ENCODE peak calls at places on chromosomes 3 and 15, in eight cellular contexts. O is ovary, F is HCT116, S is A549, R is sigmoid colon, N is stomach, V is IMR-90, T is body of pancreas. Q is an unnamed sample. For H3K4me1, the result is how much of the 10 kb centered on the place peaks cover.

GRCh38 chr3:193507566-193507965 is 47.1 kb downstream of the ATP13A4 start:
- DNase-seq in T (no peak), O (no peak), S (no peak), N (no peak), V (no peak), R (no peak), F (no peak), Q (no peak)

GRCh38 chr3:52827441-52827840 is 3.0 kb downstream of the ITIH4 start:
- DNase-seq in R (no peak), V (peak), F (no peak), S (no peak), N (no peak), O (no peak), T (no peak), Q (no peak)

GRCh38 chr15:31387101-31387482 is 60.5 kb downstream of the KLF13 start:
- DNase-seq in N (no peak), O (no peak), F (no peak), T (no peak), R (no peak), S (no peak), V (no peak), Q (no peak)

GRCh38 chr3:151926956-151927355 is 53.5 kb downstream of the SUCNR1 start:
- DNase-seq in V (peak), O (no peak), T (no peak), S (peak), N (no peak), F (no peak), R (no peak), Q (no peak)

GRCh38 chr3:101261506-101261905 is 58.9 kb downstream of the IMPG2 start:
- DNase-seq in T (no peak), R (no peak), F (no peak), N (no peak), V (peak), O (no peak), S (no peak), Q (no peak)

GRCh38 chr3:94568041-94568440 is 505.2 kb downstream of the NSUN3 start:
- DNase-seq in S (no peak), T (no peak), N (no peak), V (no peak), F (no peak), R (no peak), O (no peak), Q (no peak)

GRCh38 chr3:172987268-172987667 is 153.8 kb downstream of the SPATA16 start:
- DNase-seq in V (no peak), R (no peak), O (no peak), S (no peak), T (no peak), F (peak), N (no peak), Q (peak)

GRCh38 chr3:122364508-122364907 is 18.5 kb downstream of the MIX23 start:
- DNase-seq in T (no peak), S (no peak), N (no peak), R (no peak), F (no peak), V (no peak), O (no peak), Q (no peak)

GRCh38 chr3:175426805-175427204 is 567.7 kb downstream of the NAALADL2 start:
- DNase-seq in V (peak), O (no peak), R (no peak), N (no peak), F (no peak), T (no peak), S (no peak), Q (no peak)

GRCh38 chr3:65828706-65829105 is 210.0 kb downstream of the MAGI1 start:
- DNase-seq in O (no peak), V (peak), N (no peak), T (no peak), S (no peak), R (no peak), F (no peak), Q (no peak)

GRCh38 chr3:12267380-12268030 is 21.4 kb upstream of the PPARG start:
- DNase-seq in R (no peak), N (no peak), T (no peak), S (no peak), F (no peak), O (no peak), V (no peak), Q (no peak)

GRCh38 chr3:192883512-192883911 is 34.1 kb downstream of the MB21D2 start:
- DNase-seq in V (peak), T (no peak), S (no peak), F (no peak), R (no peak), N (no peak), O (no peak), Q (no peak)

GRCh38 chr3:118187221-118187620 is 847.4 kb downstream of the IGSF11 start:
- DNase-seq in O (no peak), N (no peak), F (no peak), V (no peak), R (no peak), T (no peak), S (no peak), Q (no peak)

GRCh38 chr3:181739628-181740027 is 27.9 kb downstream of the SOX2 start:
- DNase-seq in N (no peak), S (no peak), V (no peak), T (no peak), R (no peak), F (peak), O (no peak), Q (peak)

GRCh38 chr3:42733501-42734262 is 31.1 kb upstream of the HHATL start:
- DNase-seq in T (no peak), S (no peak), O (peak), R (peak), V (no peak), N (no peak), F (no peak), Q (peak)

GRCh38 chr3:197589545-197589944 is 33.8 kb upstream of the BDH1 start:
- DNase-seq in F (no peak), T (no peak), S (no peak), R (no peak), N (no peak), V (no peak), O (no peak), Q (no peak)

GRCh38 chr3:109028753-109029152 is 75.1 kb upstream of the GUCA1C start:
- DNase-seq in O (no peak), V (no peak), R (no peak), T (no peak), N (no peak), F (no peak), S (no peak), Q (no peak)

GRCh38 chr15:66646308-66646707 is 55.7 kb upstream of the SMAD6 start:
- DNase-seq in T (no peak), S (no peak), R (no peak), O (no peak), V (no peak), N (no peak), F (no peak), Q (no peak)

GRCh38 chr3:123632161-123632655 is 47.4 kb upstream of the HACD2 start:
- DNase-seq in F (no peak), S (no peak), O (peak), T (no peak), N (no peak), R (peak), V (peak), Q (peak)

GRCh38 chr3:65439641-65440040 is 599.1 kb downstream of the MAGI1 start:
- DNase-seq in O (no peak), S (peak), F (peak), T (peak), V (peak), R (peak), N (peak), Q (peak)

GRCh38 chr3:49871536-49872157 is 1.9 kb upstream of the CAMKV start:
- DNase-seq in O (no peak), V (no peak), N (no peak), T (no peak), R (no peak), S (no peak), F (no peak), Q (no peak)

GRCh38 chr15:71294636-71295241 is 179.5 kb downstream of the THSD4 start:
- DNase-seq in S (peak), T (no peak), R (no peak), O (no peak), F (peak), V (peak), N (no peak), Q (no peak)

GRCh38 chr3:48960841-48961413 is 29.1 kb upstream of the P4HTM start:
- DNase-seq in O (no peak), V (no peak), S (no peak), R (no peak), T (no peak), F (no peak), N (no peak), Q (no peak)

GRCh38 chr15:98714906-98715305 is 66.6 kb downstream of the IGF1R start:
- DNase-seq in N (no peak), F (no peak), O (no peak), T (no peak), V (no peak), S (no peak), R (no peak), Q (no peak)

GRCh38 chr3:62184559-62184958 is 188.8 kb downstream of the FEZF2 start:
- DNase-seq in N (no peak), O (peak), V (no peak), T (no peak), F (no peak), R (no peak), S (no peak), Q (peak)

GRCh38 chr15:99578809-99579208 is 13.0 kb downstream of the MEF2A start:
- DNase-seq in S (no peak), F (no peak), V (no peak), T (no peak), N (no peak), O (no peak), R (no peak), Q (no peak)

GRCh38 chr15:90362936-90363212 is 10.8 kb downstream of the ZNF774 start:
- DNase-seq in O (peak), F (no peak), V (peak), S (no peak), R (peak), N (no peak), T (no peak), Q (no peak)

GRCh38 chr15:67085818-67086649 is 20.6 kb downstream of the SMAD3 start:
- DNase-seq in R (no peak), N (no peak), T (no peak), O (no peak), S (no peak), V (peak), F (no peak), Q (no peak)

GRCh38 chr3:104347281-104347680 is 1019.4 kb upstream of the ALCAM start:
- DNase-seq in T (no peak), R (no peak), S (no peak), V (no peak), F (no peak), N (no peak), O (no peak), Q (no peak)

GRCh38 chr3:193812791-193813505 is 219.9 kb downstream of the OPA1 start:
- DNase-seq in T (peak), R (peak), S (no peak), O (no peak), F (no peak), V (no peak), N (no peak), Q (no peak)

GRCh38 chr3:113668015-113668414 is 28.4 kb downstream of the USF3 start:
- DNase-seq in V (peak), R (no peak), O (no peak), T (no peak), S (no peak), F (no peak), N (no peak), Q (no peak)

GRCh38 chr3:194272861-194273266 is 78.3 kb downstream of the CPN2 start:
- DNase-seq in V (no peak), S (no peak), O (peak), F (no peak), T (no peak), N (no peak), R (peak), Q (peak)

GRCh38 chr3:27451261-27451660 is 32.9 kb downstream of the SLC4A7 start:
- DNase-seq in V (peak), F (no peak), S (no peak), N (no peak), T (no peak), R (no peak), O (no peak), Q (no peak)

GRCh38 chr15:78206326-78207109 is 27.8 kb downstream of the ACSBG1 start:
- DNase-seq in R (no peak), N (peak), F (no peak), S (no peak), T (peak), O (no peak), V (peak), Q (peak)

GRCh38 chr3:16033889-16034687 is 140.4 kb upstream of the GALNT15 start:
- DNase-seq in R (no peak), O (no peak), V (peak), S (no peak), F (no peak), N (no peak), T (no peak), Q (no peak)

GRCh38 chr3:99866167-99866810 is 48.6 kb downstream of the CMSS1 start:
- DNase-seq in R (no peak), F (no peak), T (no peak), S (no peak), V (peak), O (no peak), N (no peak), Q (no peak)

GRCh38 chr15:95262866-95263564 is 1031.7 kb downstream of the MCTP2 start:
- DNase-seq in S (no peak), O (no peak), F (no peak), T (no peak), V (peak), R (no peak), N (no peak), Q (no peak)
- TF ChIP-seq POLR2A in S (no peak), O (no peak), F (no peak), T (no peak), V (no peak), R (no peak), N (no peak), Q (no peak)

GRCh38 chr3:141412087-141412935 is 44.0 kb downstream of the ZBTB38 start:
- DNase-seq in S (peak), T (peak), O (peak), R (peak), V (peak), F (no peak), N (peak), Q (peak)
- H3K4me3 ChIP-seq in S (peak), T (no peak), O (peak), R (peak), V (no peak), F (no peak), N (peak), Q (no peak)

GRCh38 chr15:73986055-73986775 is 5.9 kb downstream of the STOML1 start:
- DNase-seq in V (no peak), R (no peak), S (no peak), N (no peak), T (no peak), F (no peak), O (no peak), Q (no peak)
- H3K4me1 ChIP-seq in V (half or more), R (half or more), S (under half), N (half or more), T (half or more), F (under half), O (under half), Q (half or more)

DNA sequence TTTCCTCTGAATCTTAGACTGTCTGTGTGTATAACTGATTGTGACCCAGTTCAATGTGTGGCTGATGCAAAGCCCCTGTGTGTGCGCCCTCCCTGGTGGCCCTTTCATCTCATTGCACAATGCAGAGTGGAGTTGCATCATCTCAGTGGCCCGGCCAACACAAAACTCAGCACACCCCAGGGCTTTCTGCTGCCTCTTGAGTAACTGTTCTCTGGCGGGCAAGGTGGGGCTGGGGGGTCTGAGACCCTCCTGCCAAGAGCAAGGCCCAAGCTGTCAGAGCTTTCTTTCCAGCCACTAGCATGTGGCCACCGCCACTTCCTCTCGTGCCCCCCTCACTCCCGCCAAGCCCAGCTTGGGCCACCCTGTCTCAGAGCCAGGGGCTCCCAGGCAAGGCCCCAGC is 80.7 kb upstream of the ALDH1L1 start:
- DNase-seq in N (peak), O (peak), S (no peak), R (peak), T (peak), F (no peak), V (peak), Q (peak)
- TF ChIP-seq POLR2A in N (no peak), O (peak), S (no peak), R (no peak), T (no peak), F (no peak), V (no peak), Q (no peak)

DNA sequence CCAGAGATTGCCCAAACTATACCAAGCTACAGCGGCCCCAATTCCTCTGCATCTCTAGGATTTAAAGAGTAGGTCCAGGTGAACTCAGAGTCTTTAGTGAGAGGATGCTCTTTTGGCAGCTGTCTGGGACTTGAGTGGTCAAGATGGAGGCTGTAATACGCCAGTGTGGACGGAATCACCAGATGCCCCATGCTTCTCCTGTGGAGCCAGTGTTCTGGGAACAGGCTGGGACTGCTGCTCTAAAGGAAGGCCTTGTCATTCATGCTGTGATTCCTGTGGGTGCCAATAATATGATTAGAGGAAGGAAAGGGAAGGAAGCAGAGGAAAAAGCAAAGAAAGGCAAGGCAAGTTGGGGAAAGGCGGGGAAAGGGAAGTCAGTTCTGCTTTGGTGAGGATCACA is 17.4 kb upstream of the NOX5 start:
- DNase-seq in O (no peak), R (no peak), N (no peak), S (no peak), T (no peak), F (no peak), V (no peak), Q (no peak)
- H3K4me3 ChIP-seq in O (no peak), R (no peak), N (no peak), S (no peak), T (no peak), F (no peak), V (no peak), Q (no peak)

GRCh38 chr15:38690221-38690620 is 125.6 kb upstream of the RASGRP1 start:
- DNase-seq in S (no peak), F (no peak), R (no peak), O (no peak), V (no peak), N (no peak), T (no peak), Q (no peak)

GRCh38 chr15:38692789-38693062 is 128.1 kb upstream of the RASGRP1 start:
- DNase-seq in T (no peak), V (no peak), F (no peak), S (no peak), R (no peak), O (no peak), N (no peak), Q (no peak)

GRCh38 chr15:38691951-38692788 is 127.6 kb upstream of the RASGRP1 start:
- DNase-seq in F (no peak), N (no peak), V (no peak), T (no peak), R (no peak), S (no peak), O (no peak), Q (no peak)

GRCh38 chr15:38690737-38691332 is 126.2 kb upstream of the RASGRP1 start:
- DNase-seq in S (no peak), V (peak), R (no peak), F (peak), T (peak), N (peak), O (peak), Q (peak)

DNA sequence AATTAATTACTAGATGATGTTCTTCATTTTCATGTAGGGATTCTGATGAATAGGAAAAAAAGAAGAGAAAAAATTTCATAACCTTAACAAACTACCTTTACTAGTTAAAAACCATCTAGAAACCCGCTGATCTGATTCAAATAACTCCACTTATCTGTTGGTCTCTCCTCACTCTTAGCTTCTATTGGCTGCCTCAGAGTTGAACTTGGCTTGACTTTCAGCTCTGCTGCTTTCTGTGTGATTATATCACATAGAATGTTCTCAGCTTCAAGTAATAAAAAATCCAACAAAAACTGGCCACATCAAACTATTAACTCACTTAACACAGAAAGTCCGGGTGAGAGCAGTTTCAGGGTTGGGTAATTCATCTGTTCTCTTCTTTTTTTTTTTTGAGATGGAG is 126.8 kb upstream of the RASGRP1 start:
- DNase-seq in N (no peak), R (no peak), F (no peak), V (no peak), O (no peak), T (no peak), S (no peak), Q (no peak)
- H3K4me1 ChIP-seq in N (under half), R (under half), F (under half), V (under half), O (under half), T (under half), S (under half), Q (under half)

DNA sequence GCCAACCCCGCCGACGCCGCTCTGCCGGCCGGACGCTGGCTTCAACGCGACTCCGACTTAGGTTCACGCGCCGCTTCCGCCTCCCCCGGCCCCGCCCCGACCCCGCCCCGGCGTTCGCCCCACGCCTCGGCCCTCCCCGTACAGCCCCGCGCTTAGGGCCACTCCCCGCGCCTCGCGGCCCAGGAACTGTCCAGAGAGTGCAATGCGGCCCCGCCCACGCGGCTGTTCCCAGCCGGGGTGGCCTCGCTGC is at the start of gene UBP1:
- DNase-seq in S (no peak), R (no peak), O (no peak), T (peak), V (no peak), N (peak), F (no peak), Q (no peak)
- TF ChIP-seq POLR2A in S (peak), R (no peak), O (no peak), T (no peak), V (peak), N (no peak), F (no peak), Q (no peak)

GRCh38 chr3:45538641-45538986 is 55.9 kb upstream of the LIMD1 start:
- DNase-seq in V (no peak), R (no peak), N (no peak), F (no peak), T (no peak), S (no peak), O (no peak), Q (no peak)
- H3K4me3 ChIP-seq in V (no peak), R (no peak), N (no peak), F (no peak), T (no peak), S (no peak), O (no peak), Q (no peak)

Q was measured in testis.